ENCODE peak calls at places on chromosomes 1 and 21, in six cellular contexts. O is NCI-H774; Z is mesothelial cell of epicardium; E is lower leg skin; Q is HT-29; P is stimulated activated CD4-positive, alpha-beta T cell treated with anti-CD3 and anti-CD28 coated beads, Interleukin-1b, Interleukin-23, amount 100 ng/mL, for 1 hour. V is an unnamed sample.

GRCh38 chr1:3135073-3135745 is 66.2 kb downstream of the PRDM16 start:
- DNase-seq in O (no peak), Z (no peak), E (no peak), Q (no peak), P (no peak), V (no peak)

GRCh38 chr1:39898648-39899603 is 2.8 kb downstream of the MYCL start:
- DNase-seq in O (peak), Z (peak), E (peak), Q (peak), P (no peak), V (peak)

GRCh38 chr1:223706077-223706988 is 6.0 kb upstream of the CAPN2 start:
- DNase-seq in O (peak), Z (no peak), E (no peak), Q (peak), P (no peak), V (peak)

GRCh38 chr1:47231314-47232186 is 475 bp downstream of the TAL1 start:
- DNase-seq in O (no peak), Z (no peak), E (peak), Q (no peak), P (no peak), V (peak)

GRCh38 chr21:44253832-44254700 is 7.6 kb downstream of the DNMT3L start:
- DNase-seq in O (no peak), Z (no peak), E (peak), Q (no peak), P (no peak), V (no peak)

GRCh38 chr1:160834945-160835565 is 27.6 kb downstream of the CD244 start:
- DNase-seq in O (no peak), Z (no peak), E (no peak), Q (peak), P (no peak), V (peak)

GRCh38 chr1:18211764-18212163 is 104.2 kb downstream of the IGSF21 start:
- DNase-seq in O (no peak), Z (no peak), E (no peak), Q (no peak), P (no peak), V (no peak)

GRCh38 chr21:43348801-43349261 is 78.1 kb downstream of the SIK1 start:
- DNase-seq in O (no peak), Z (no peak), E (no peak), Q (no peak), P (no peak), V (no peak)

GRCh38 chr1:185400057-185400456 is 83.0 kb upstream of the IVNS1ABP start:
- DNase-seq in O (no peak), Z (no peak), E (no peak), Q (no peak), P (no peak), V (peak)

GRCh38 chr1:34436836-34437235 is 260.1 kb downstream of the C1orf94 start:
- DNase-seq in O (no peak), Z (no peak), E (no peak), Q (no peak), P (no peak), V (no peak)

GRCh38 chr1:234538930-234539649 is 60.1 kb upstream of the TARBP1 start:
- DNase-seq in O (no peak), Z (no peak), E (peak), Q (no peak), P (no peak), V (no peak)

GRCh38 chr1:76949503-76949902 is 82.2 kb downstream of the ST6GALNAC5 start:
- DNase-seq in O (no peak), Z (no peak), E (no peak), Q (no peak), P (no peak), V (peak)

GRCh38 chr1:60970081-60970509 is 112.3 kb upstream of the NFIA start:
- DNase-seq in O (peak), Z (no peak), E (no peak), Q (peak), P (no peak), V (peak)

V was measured in IMR-90.